ENCODE peak calls at places on chromosomes 2 and 18, in nine cellular contexts. One of them, this sample, is unnamed.

GRCh38 chr2:138071720-138072719 is 107.7 kb downstream of the HNMT start:
- DNase-seq in CD8-positive, alpha-beta memory T cell: no peak
- DNase-seq in EH: peak
- DNase-seq in occipital lobe: peak
- DNase-seq in endothelial cell: no peak
- DNase-seq in brain microvascular endothelial cell: no peak
- DNase-seq in NCI-H774: peak
- DNase-seq in T-helper 1 cell: no peak
- DNase-seq in left lobe of liver: no peak
- DNase-seq in this sample: no peak

GRCh38 chr2:169136885-169137534 is 67.6 kb downstream of the DHRS9 start:
- DNase-seq in brain microvascular endothelial cell: no peak
- DNase-seq in T-helper 1 cell: no peak
- DNase-seq in occipital lobe: no peak
- DNase-seq in CD8-positive, alpha-beta memory T cell: no peak
- DNase-seq in endothelial cell: no peak
- DNase-seq in EH: no peak
- DNase-seq in NCI-H774: no peak
- DNase-seq in left lobe of liver: no peak
- DNase-seq in this sample: no peak

GRCh38 chr18:10197097-10197496 is 257.3 kb upstream of the APCDD1 start:
- DNase-seq in endothelial cell: no peak
- DNase-seq in CD8-positive, alpha-beta memory T cell: no peak
- DNase-seq in NCI-H774: no peak
- DNase-seq in T-helper 1 cell: no peak
- DNase-seq in occipital lobe: no peak
- DNase-seq in EH: no peak
- DNase-seq in left lobe of liver: no peak
- DNase-seq in brain microvascular endothelial cell: no peak
- DNase-seq in this sample: no peak

GRCh38 chr2:134244091-134244490 is 9.8 kb upstream of the MGAT5 start:
- DNase-seq in occipital lobe: no peak
- DNase-seq in brain microvascular endothelial cell: no peak
- DNase-seq in endothelial cell: no peak
- DNase-seq in T-helper 1 cell: no peak
- DNase-seq in NCI-H774: no peak
- DNase-seq in EH: peak
- DNase-seq in CD8-positive, alpha-beta memory T cell: no peak
- DNase-seq in left lobe of liver: no peak
- DNase-seq in this sample: no peak

GRCh38 chr2:45771251-45771650 is 119.8 kb downstream of the PRKCE start:
- DNase-seq in occipital lobe: peak
- DNase-seq in NCI-H774: no peak
- DNase-seq in T-helper 1 cell: no peak
- DNase-seq in endothelial cell: no peak
- DNase-seq in CD8-positive, alpha-beta memory T cell: no peak
- DNase-seq in brain microvascular endothelial cell: no peak
- DNase-seq in left lobe of liver: no peak
- DNase-seq in EH: no peak
- DNase-seq in this sample: no peak

GRCh38 chr2:24342110-24342910 is 18.0 kb downstream of the ITSN2 start:
- DNase-seq in NCI-H774: no peak
- DNase-seq in endothelial cell: no peak
- DNase-seq in left lobe of liver: no peak
- DNase-seq in CD8-positive, alpha-beta memory T cell: no peak
- DNase-seq in occipital lobe: no peak
- DNase-seq in EH: peak
- DNase-seq in T-helper 1 cell: no peak
- DNase-seq in brain microvascular endothelial cell: peak
- DNase-seq in this sample: no peak

GRCh38 chr2:31675485-31675901 is 94.8 kb upstream of the SRD5A2 start:
- DNase-seq in left lobe of liver: no peak
- DNase-seq in NCI-H774: no peak
- DNase-seq in occipital lobe: no peak
- DNase-seq in CD8-positive, alpha-beta memory T cell: no peak
- DNase-seq in brain microvascular endothelial cell: no peak
- DNase-seq in EH: peak
- DNase-seq in T-helper 1 cell: no peak
- DNase-seq in endothelial cell: peak
- DNase-seq in this sample: no peak

GRCh38 chr2:215870088-215870490 is 143.3 kb downstream of the MREG start:
- DNase-seq in left lobe of liver: no peak
- DNase-seq in brain microvascular endothelial cell: peak
- DNase-seq in CD8-positive, alpha-beta memory T cell: no peak
- DNase-seq in NCI-H774: no peak
- DNase-seq in T-helper 1 cell: no peak
- DNase-seq in occipital lobe: no peak
- DNase-seq in EH: peak
- DNase-seq in endothelial cell: no peak
- DNase-seq in this sample: no peak

GRCh38 chr2:201971516-201972228 is 62.0 kb upstream of the FZD7 start:
- DNase-seq in occipital lobe: peak
- DNase-seq in T-helper 1 cell: no peak
- DNase-seq in NCI-H774: no peak
- DNase-seq in left lobe of liver: no peak
- DNase-seq in CD8-positive, alpha-beta memory T cell: no peak
- DNase-seq in EH: peak
- DNase-seq in endothelial cell: no peak
- DNase-seq in brain microvascular endothelial cell: no peak
- DNase-seq in this sample: no peak

GRCh38 chr2:127157651-127158460 is 50.9 kb upstream of the BIN1 start:
- DNase-seq in CD8-positive, alpha-beta memory T cell: no peak
- DNase-seq in left lobe of liver: peak
- DNase-seq in NCI-H774: no peak
- DNase-seq in brain microvascular endothelial cell: no peak
- DNase-seq in T-helper 1 cell: no peak
- DNase-seq in occipital lobe: no peak
- DNase-seq in EH: peak
- DNase-seq in endothelial cell: peak
- DNase-seq in this sample: no peak

GRCh38 chr2:15159751-15160177 is 401.4 kb downstream of the NBAS start:
- DNase-seq in occipital lobe: no peak
- DNase-seq in brain microvascular endothelial cell: peak
- DNase-seq in CD8-positive, alpha-beta memory T cell: no peak
- DNase-seq in NCI-H774: peak
- DNase-seq in endothelial cell: peak
- DNase-seq in EH: peak
- DNase-seq in left lobe of liver: no peak
- DNase-seq in T-helper 1 cell: no peak
- DNase-seq in this sample: no peak

GRCh38 chr2:234147335-234147861 is 96.9 kb downstream of the SPP2 start:
- DNase-seq in left lobe of liver: no peak
- DNase-seq in NCI-H774: no peak
- DNase-seq in EH: no peak
- DNase-seq in brain microvascular endothelial cell: no peak
- DNase-seq in T-helper 1 cell: no peak
- DNase-seq in endothelial cell: no peak
- DNase-seq in occipital lobe: no peak
- DNase-seq in CD8-positive, alpha-beta memory T cell: no peak
- DNase-seq in this sample: no peak

GRCh38 chr2:137367361-137367760 is 596.9 kb upstream of the HNMT start:
- DNase-seq in endothelial cell: no peak
- DNase-seq in T-helper 1 cell: no peak
- DNase-seq in NCI-H774: no peak
- DNase-seq in EH: peak
- DNase-seq in CD8-positive, alpha-beta memory T cell: no peak
- DNase-seq in left lobe of liver: no peak
- DNase-seq in brain microvascular endothelial cell: peak
- DNase-seq in occipital lobe: no peak
- DNase-seq in this sample: no peak

GRCh38 chr2:199431748-199432213 is 26.0 kb downstream of the SATB2 start:
- DNase-seq in brain microvascular endothelial cell: peak
- DNase-seq in left lobe of liver: no peak
- DNase-seq in CD8-positive, alpha-beta memory T cell: no peak
- DNase-seq in T-helper 1 cell: no peak
- DNase-seq in occipital lobe: no peak
- DNase-seq in NCI-H774: no peak
- DNase-seq in EH: peak
- DNase-seq in endothelial cell: no peak
- DNase-seq in this sample: no peak

GRCh38 chr2:86747708-86748627 is 27.9 kb downstream of the RMND5A start:
- DNase-seq in occipital lobe: peak
- DNase-seq in CD8-positive, alpha-beta memory T cell: no peak
- DNase-seq in T-helper 1 cell: no peak
- DNase-seq in endothelial cell: no peak
- DNase-seq in brain microvascular endothelial cell: peak
- DNase-seq in left lobe of liver: no peak
- DNase-seq in EH: peak
- DNase-seq in NCI-H774: peak
- DNase-seq in this sample: no peak

This sample was measured in coronary artery.